ENCODE peak calls at places on chromosomes 3 and 15, in four cellular contexts. W is BJ, P is prostate gland, G is Peyer's patch. T is an unnamed sample.

GRCh38 chr15:85333132-85333831 is 47.1 kb upstream of the AKAP13 start:
- DNase-seq in G (no peak), W (peak), P (no peak), T (no peak)

GRCh38 chr3:108396336-108396735 is 100.0 kb downstream of the HHLA2 start:
- DNase-seq in G (no peak), W (no peak), P (no peak), T (no peak)

GRCh38 chr3:134201201-134202130 is 49.2 kb downstream of the RYK start:
- DNase-seq in W (peak), G (no peak), P (no peak), T (peak)

GRCh38 chr15:39581501-39582285 is 814 bp downstream of the THBS1 start:
- DNase-seq in W (peak), P (peak), G (no peak), T (no peak)

GRCh38 chr3:167653155-167653554 is 587 bp downstream of the WDR49 start:
- DNase-seq in G (no peak), P (no peak), W (no peak), T (no peak)

GRCh38 chr15:101296418-101297405 is 1.7 kb upstream of the SNRPA1 start:
- DNase-seq in G (no peak), P (no peak), W (no peak), T (no peak)

GRCh38 chr15:57135800-57136199 is 217.4 kb downstream of the TCF12 start:
- DNase-seq in P (no peak), G (no peak), W (no peak), T (no peak)

GRCh38 chr3:189355481-189356201 is 183.9 kb downstream of the TPRG1 start:
- DNase-seq in W (no peak), P (peak), G (no peak), T (peak)

GRCh38 chr15:62241135-62241770 is 76.2 kb upstream of the C2CD4B start:
- DNase-seq in G (no peak), W (no peak), P (no peak), T (no peak)

GRCh38 chr15:66630801-66631351 is 65.1 kb upstream of the LCTL start:
- DNase-seq in W (no peak), P (no peak), G (no peak), T (no peak)

GRCh38 chr3:116153174-116153573 is 292.1 kb downstream of the LSAMP start:
- DNase-seq in W (no peak), G (no peak), P (no peak), T (no peak)
- H3K4me3 ChIP-seq in W (no peak), G (no peak), P (no peak), T (no peak)

GRCh38 chr3:142129516-142130171 is 19.7 kb downstream of the TFDP2 start:
- DNase-seq in G (no peak), P (no peak), W (no peak), T (no peak)
- TF ChIP-seq CTCF in G (no peak), P (no peak), W (peak), T (peak)

DNA sequence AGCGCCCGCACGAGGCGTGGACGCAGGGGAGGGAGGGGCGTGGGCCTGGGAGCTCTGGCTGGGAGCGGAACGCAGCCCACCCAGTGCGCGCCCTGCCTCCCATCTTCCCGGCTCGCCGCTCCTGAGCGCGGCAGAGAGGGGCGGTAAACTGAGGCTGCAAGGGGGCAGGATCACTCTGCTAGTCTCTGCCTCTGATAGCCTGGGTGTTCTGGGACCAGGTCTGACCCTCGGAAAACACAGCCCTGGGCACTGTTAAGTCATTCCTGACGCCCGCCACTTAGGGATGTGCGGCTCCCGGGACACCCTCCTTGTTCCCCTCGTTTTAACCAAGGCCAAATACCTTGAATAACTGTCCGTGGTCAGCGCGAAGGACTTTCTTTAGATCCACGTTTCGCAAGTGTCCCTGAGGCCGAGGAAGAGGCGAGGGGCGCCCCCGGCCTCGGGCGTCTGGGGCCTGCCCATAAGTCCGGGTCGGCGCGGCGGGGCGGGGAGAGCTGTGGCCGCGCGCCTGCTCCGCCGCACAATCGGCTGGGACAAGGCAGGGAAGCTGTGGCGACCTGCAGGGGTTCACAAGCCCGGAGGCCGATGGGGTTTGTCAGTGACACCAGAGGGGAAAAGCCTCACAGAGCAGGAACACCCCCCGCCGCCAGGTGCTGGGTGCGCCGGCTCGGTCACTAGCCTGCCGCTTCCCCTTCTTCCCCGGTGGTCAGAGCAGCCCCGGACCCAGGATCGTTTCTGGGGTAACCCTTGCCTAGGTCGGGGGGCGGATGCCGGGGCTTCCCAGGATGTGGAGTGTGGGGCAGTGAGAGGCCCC is 1.5 kb downstream of the ITPKA start:
- DNase-seq in G (peak), W (no peak), P (no peak), T (no peak)
- H3K4me3 ChIP-seq in G (peak), W (peak), P (no peak), T (peak)

GRCh38 chr15:98537516-98538060 is 110.8 kb upstream of the IGF1R start:
- DNase-seq in G (no peak), W (no peak), P (peak), T (no peak)
- TF ChIP-seq CTCF in G (no peak), W (no peak), P (no peak), T (no peak)

GRCh38 chr3:11136871-11137626 is 17.2 kb upstream of the HRH1 start:
- DNase-seq in P (peak), W (peak), G (no peak), T (peak)
- H3K4me3 ChIP-seq in P (no peak), W (peak), G (no peak), T (peak)

T was measured in epithelial cell of proximal tubule.